ENCODE peak calls at places on chromosome 22, in nine cellular contexts. H is CD8-positive, alpha-beta T cell; B is OCI-LY7; T is heart left ventricle; E is CD8-positive, alpha-beta memory T cell; P is GM23338; X is AG09309; K is bronchial epithelial cell; I is SJCRH30. N is an unnamed sample.

GRCh38 chr22:49550766-49551362 is 276.8 kb downstream of the BRD1 start:
- DNase-seq in H (no peak), X (no peak), I (no peak), E (no peak), T (peak; percentile 27), B (no peak), P (no peak), K (no peak), N (no peak)

GRCh38 chr22:37204045-37204655 is 8.1 kb downstream of the SSTR3 start:
- DNase-seq in K (no peak), H (no peak), X (no peak), E (no peak), B (no peak), I (no peak), P (no peak), T (no peak), N (no peak)

GRCh38 chr22:29311468-29312217 is 3.9 kb downstream of the RASL10A start:
- DNase-seq in P (no peak), T (peak; percentile 80), H (no peak), K (no peak), X (no peak), I (peak; percentile 49), E (no peak), B (no peak), N (no peak)

GRCh38 chr22:45472426-45472825 is 30.3 kb upstream of the FBLN1 start:
- DNase-seq in I (no peak), B (no peak), E (no peak), X (no peak), T (no peak), H (no peak), K (peak; percentile 47), P (no peak), N (no peak)

GRCh38 chr22:37263966-37264887 is 18.1 kb upstream of the CYTH4 start:
- DNase-seq in P (no peak), X (no peak), I (no peak), H (no peak), T (no peak), B (no peak), E (no peak), K (no peak), N (no peak)

GRCh38 chr22:31956360-31956759 is 12.0 kb downstream of the YWHAH start:
- DNase-seq in P (no peak), X (no peak), B (no peak), T (no peak), K (no peak), I (no peak), E (no peak), H (no peak), N (no peak)

GRCh38 chr22:25048659-25049657 is 96.4 kb downstream of the KIAA1671 start:
- DNase-seq in E (peak; percentile 55), B (peak; percentile 67), T (no peak), I (peak; percentile 87), X (no peak), P (peak; percentile 86), K (peak; percentile 50), H (peak; percentile 56), N (peak; percentile 69)

GRCh38 chr22:25076281-25076680 is 123.4 kb upstream of the CRYBB3 start:
- DNase-seq in P (no peak), K (no peak), T (no peak), E (peak; percentile 48), I (peak; percentile 44), H (no peak), B (no peak), X (no peak), N (peak; percentile 54)

GRCh38 chr22:30195245-30196140 is 51.1 kb downstream of the LIF start:
- DNase-seq in T (no peak), E (no peak), I (no peak), K (peak; percentile 33), X (no peak), B (no peak), P (no peak), H (no peak), N (no peak)

GRCh38 chr22:36360011-36360410 is 27.8 kb downstream of the MYH9 start:
- DNase-seq in E (no peak), H (no peak), X (no peak), T (no peak), I (no peak), P (peak; percentile 79), B (no peak), K (no peak), N (no peak)

GRCh38 chr22:30838111-30838510 is 130.5 kb downstream of the MORC2 start:
- DNase-seq in P (no peak), T (no peak), I (no peak), K (peak; percentile 47), H (no peak), X (no peak), B (no peak), E (no peak), N (no peak)

GRCh38 chr22:37177755-37178154 is 10.3 kb downstream of the C1QTNF6 start:
- DNase-seq in E (no peak), X (no peak), H (no peak), K (no peak), I (no peak), P (no peak), T (no peak), B (no peak), N (no peak)

GRCh38 chr22:38403806-38404205 is 51.2 kb downstream of the KCNJ4 start:
- DNase-seq in B (no peak), I (no peak), T (no peak), K (no peak), P (no peak), E (no peak), H (no peak), X (no peak), N (no peak)

GRCh38 chr22:48253573-48253972 is 1491.1 kb downstream of the TBC1D22A start:
- DNase-seq in I (no peak), B (no peak), X (no peak), E (no peak), H (no peak), P (no peak), K (no peak), T (no peak), N (no peak)

GRCh38 chr22:30481711-30482110 is 9.9 kb upstream of the SEC14L3 start:
- DNase-seq in K (peak; percentile 62), H (no peak), P (no peak), E (no peak), I (no peak), T (no peak), B (no peak), X (no peak), N (no peak)

GRCh38 chr22:49686495-49687219 is 141.0 kb downstream of the BRD1 start:
- DNase-seq in H (no peak), E (no peak), I (no peak), K (no peak), X (no peak), T (no peak), B (no peak), P (no peak), N (no peak)

GRCh38 chr22:31313366-31314147 is 21.3 kb upstream of the PIK3IP1 start:
- DNase-seq in T (peak; percentile 67), B (peak; percentile 63), I (peak; percentile 68), H (peak; percentile 51), K (peak; percentile 93), E (peak; percentile 45), P (peak; percentile 95), X (peak; percentile 27), N (peak; percentile 52)

GRCh38 chr22:31488988-31489617 is 539 bp downstream of the EIF4ENIF1 start:
- DNase-seq in X (no peak), I (peak; percentile 67), T (peak; percentile 72), P (peak; percentile 65), H (peak; percentile 2), B (peak; percentile 52), E (peak; percentile 19), K (no peak), N (peak; percentile 48)

GRCh38 chr22:46591890-46592289 is 28.3 kb upstream of the GRAMD4 start:
- DNase-seq in P (no peak), I (no peak), T (peak; percentile 54), X (no peak), B (no peak), E (no peak), H (no peak), K (no peak), N (no peak)

GRCh38 chr22:46588279-46589140 is 31.7 kb upstream of the GRAMD4 start:
- DNase-seq in X (no peak), I (no peak), B (peak; percentile 87), T (peak; percentile 78), P (no peak), H (no peak), K (no peak), E (no peak), N (no peak)

GRCh38 chr22:46589141-46589748 is 30.9 kb upstream of the GRAMD4 start:
- DNase-seq in E (no peak), B (no peak), X (no peak), H (no peak), I (no peak), T (peak; percentile 32), P (no peak), K (no peak), N (no peak)

GRCh38 chr22:46590334-46590733 is 29.9 kb upstream of the GRAMD4 start:
- DNase-seq in P (no peak), I (no peak), B (no peak), H (no peak), T (peak; percentile 78), K (no peak), X (no peak), E (no peak), N (no peak)

GRCh38 chr22:46589871-46590271 is 30.3 kb upstream of the GRAMD4 start:
- DNase-seq in B (no peak), K (no peak), E (no peak), I (no peak), T (no peak), H (no peak), X (no peak), P (no peak), N (no peak)
- H3K4me3 ChIP-seq in B (peak overlapping the region; percentile 72), K (no peak overlapping the region), E (no peak overlapping the region), I (no peak overlapping the region), T (no peak overlapping the region), H (no peak overlapping the region), X (no peak overlapping the region), P (no peak overlapping the region), N (no peak overlapping the region)

GRCh38 chr22:27435839-27436581 is 365.5 kb downstream of the MN1 start:
- DNase-seq in X (no peak), I (peak; percentile 91), K (peak; percentile 33), E (no peak), H (no peak), T (peak; percentile 83), B (no peak), P (peak; percentile 38), N (no peak)
- H3K4me3 ChIP-seq in X (no peak overlapping the region), I (peak overlapping the region; percentile 6), K (no peak overlapping the region), E (no peak overlapping the region), H (no peak overlapping the region), T (no peak overlapping the region), B (no peak overlapping the region), P (no peak overlapping the region), N (no peak overlapping the region)

GRCh38 chr22:42282943-42283287 is 12.5 kb upstream of the TCF20 start:
- DNase-seq in K (no peak), T (no peak), H (no peak), P (no peak), E (no peak), I (no peak), X (no peak), B (no peak), N (no peak)
- H3K4me3 ChIP-seq in K (no peak overlapping the region), T (peak overlapping the region; percentile 29), H (no peak overlapping the region), P (peak overlapping the region; percentile 61), E (no peak overlapping the region), I (peak overlapping the region; percentile 20), X (no peak overlapping the region), B (no peak overlapping the region), N (no peak overlapping the region)

DNA sequence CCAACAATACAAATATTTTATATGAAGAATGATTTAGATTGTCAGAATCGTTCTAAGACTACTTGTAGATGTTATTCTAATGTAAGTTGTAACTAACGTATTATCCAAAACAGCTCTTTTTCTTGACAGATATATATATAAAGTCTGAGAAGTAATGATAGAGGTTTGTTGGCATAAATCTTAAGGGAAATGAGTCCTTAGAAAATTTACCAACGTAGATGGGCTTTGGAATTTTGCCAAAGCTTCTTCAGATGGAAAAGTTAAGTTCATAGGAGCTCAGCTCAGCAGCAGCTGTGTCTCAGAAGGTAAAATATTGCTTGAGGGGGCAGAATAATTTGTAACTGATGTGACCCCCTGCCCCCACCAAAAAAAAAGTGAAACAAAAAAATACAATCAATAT is 66.7 kb downstream of the BID start:
- DNase-seq in P (no peak), E (no peak), T (no peak), I (no peak), X (no peak), B (no peak), K (no peak), H (no peak), N (no peak)
- H3K4me3 ChIP-seq in P (no peak overlapping the region), E (no peak overlapping the region), T (peak overlapping the region; percentile 26), I (no peak overlapping the region), X (no peak overlapping the region), B (no peak overlapping the region), K (no peak overlapping the region), H (no peak overlapping the region), N (no peak overlapping the region)

N was measured in GM12865.